ENCODE peak calls at places on chromosomes 2 and 18, in five cellular contexts. Y is GF-D8, M is retina, H is H9, S is Right ventricle myocardium superior. Q is an unnamed sample.

GRCh38 chr2:111912547-111912946 is 14.1 kb downstream of the MERTK start:
- DNase-seq in H (no peak), Y (no peak), M (no peak), S (no peak), Q (no peak)

GRCh38 chr2:234771985-234772774 is 179.6 kb upstream of the SH3BP4 start:
- DNase-seq in M (peak), S (no peak), Y (no peak), H (no peak), Q (peak)

GRCh38 chr2:72998234-72998651 is 73.3 kb downstream of the SFXN5 start:
- DNase-seq in S (no peak), Y (no peak), H (peak), M (no peak), Q (no peak)

GRCh38 chr18:32042337-32042736 is 23.7 kb downstream of the RNF125 start:
- DNase-seq in S (no peak), M (no peak), Y (peak), H (no peak), Q (no peak)

GRCh38 chr18:69401475-69402218 is 959 bp downstream of the DOK6 start:
- DNase-seq in Y (no peak), S (no peak), M (peak), H (peak), Q (peak)

GRCh38 chr18:23784811-23785245 is 95.6 kb downstream of the LAMA3 start:
- DNase-seq in H (no peak), M (no peak), S (no peak), Y (no peak), Q (peak)

GRCh38 chr18:8826514-8826913 is 121.2 kb downstream of the MTCL1 start:
- DNase-seq in M (no peak), Y (no peak), S (no peak), H (no peak), Q (no peak)

GRCh38 chr2:24457730-24458129 is 33.3 kb upstream of the NCOA1 start:
- DNase-seq in S (no peak), Y (no peak), H (no peak), M (no peak), Q (no peak)

GRCh38 chr18:26386421-26386820 is 160.2 kb downstream of the TAF4B start:
- DNase-seq in S (no peak), Y (no peak), H (no peak), M (no peak), Q (no peak)

GRCh38 chr2:7098816-7099215 is 181.6 kb downstream of the RNF144A start:
- DNase-seq in Y (no peak), M (no peak), H (no peak), S (no peak), Q (no peak)

GRCh38 chr2:120735750-120736170 is at the start of gene GLI2:
- DNase-seq in H (peak), Y (no peak), S (peak), M (peak), Q (peak)